ENCODE peak calls at places on chromosome 16, in seven cellular contexts. A is neural progenitor cell, M is MM.1S, R is HL-60, S is astrocyte of the spinal cord, X is WERI-Rb-1, U is choroid plexus epithelial cell. F is an unnamed sample.

GRCh38 chr16:1078579-1079021 is 6.1 kb downstream of the SSTR5 start:
- DNase-seq in A (no peak), M (no peak), R (no peak), S (peak; percentile 44), X (peak; percentile 86), U (peak; percentile 63), F (no peak)

GRCh38 chr16:50696126-50696525 is 2.7 kb downstream of the NOD2 start:
- DNase-seq in A (peak; percentile 27), M (no peak), R (no peak), S (no peak), X (no peak), U (no peak), F (no peak)

GRCh38 chr16:27318399-27319256 is 4.9 kb downstream of the IL4R start:
- DNase-seq in A (no peak), M (no peak), R (peak; percentile 95), S (peak; percentile 70), X (no peak), U (peak; percentile 94), F (peak; percentile 33)

GRCh38 chr16:71726491-71727319 is 2.2 kb upstream of the PHLPP2 start:
- DNase-seq in A (no peak), M (no peak), R (no peak), S (no peak), X (no peak), U (no peak), F (no peak)

GRCh38 chr16:23941963-23942564 is 106.3 kb downstream of the PRKCB start:
- DNase-seq in A (no peak), M (no peak), R (no peak), S (no peak), X (no peak), U (no peak), F (no peak)

GRCh38 chr16:58026139-58026704 is 668 bp downstream of the MMP15 start:
- DNase-seq in A (peak; percentile 65), M (no peak), R (no peak), S (peak; percentile 13), X (peak; percentile 38), U (peak; percentile 40), F (no peak)

GRCh38 chr16:27240948-27241531 is 27.5 kb downstream of the NSMCE1 start:
- DNase-seq in A (no peak), M (no peak), R (no peak), S (peak; percentile 50), X (no peak), U (peak; percentile 83), F (no peak)

GRCh38 chr16:86521236-86522197 is 11.2 kb downstream of the FOXF1 start:
- DNase-seq in A (no peak), M (no peak), R (no peak), S (no peak), X (no peak), U (no peak), F (no peak)

GRCh38 chr16:14018848-14019247 is 52.3 kb upstream of the MRTFB start:
- DNase-seq in A (peak; percentile 27), M (no peak), R (no peak), S (no peak), X (no peak), U (no peak), F (no peak)

GRCh38 chr16:86905302-86905701 is 327.0 kb downstream of the FOXL1 start:
- DNase-seq in A (no peak), M (no peak), R (no peak), S (no peak), X (no peak), U (no peak), F (no peak)

GRCh38 chr16:30526137-30526822 is at the start of gene ZNF768:
- DNase-seq in A (peak; percentile 87), M (no peak), R (no peak), S (peak; percentile 15), X (no peak), U (peak; percentile 30), F (no peak)

GRCh38 chr16:12215302-12216105 is 239.0 kb downstream of the SNX29 start:
- DNase-seq in A (peak; percentile 71), M (no peak), R (no peak), S (no peak), X (peak; percentile 19), U (no peak), F (no peak)
- TF ChIP-seq CTCF in A (peak; percentile 75), M (no peak), R (no peak), S (peak; percentile 39), X (peak; percentile 74), U (peak; percentile 55), F (no peak)

DNA sequence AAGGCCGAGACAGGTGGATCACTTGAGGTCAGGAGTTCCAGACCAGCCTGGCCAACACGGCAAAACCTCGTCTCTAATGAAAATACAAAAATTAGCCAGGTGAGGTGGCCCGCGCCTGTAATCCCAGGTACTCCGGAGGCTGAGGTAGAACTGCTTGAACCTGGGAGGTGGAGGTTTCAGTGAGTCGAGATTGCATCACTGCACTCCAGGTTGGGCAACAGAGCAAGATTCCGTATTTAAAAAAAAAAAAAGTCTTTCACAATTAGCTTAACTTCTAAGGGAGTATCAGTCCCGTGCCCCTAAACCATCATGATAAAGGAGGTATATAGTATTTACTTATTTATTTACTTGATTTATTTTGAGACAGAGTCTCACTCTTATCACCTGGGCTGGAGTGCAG is 3.4 kb upstream of the MEFV start:
- DNase-seq in A (no peak), M (no peak), R (no peak), S (no peak), X (no peak), U (no peak), F (no peak)
- H3K4me3 ChIP-seq in A (no peak overlapping the region), M (no peak overlapping the region), R (no peak overlapping the region), S (no peak overlapping the region), X (no peak overlapping the region), U (no peak overlapping the region), F (no peak overlapping the region)

DNA sequence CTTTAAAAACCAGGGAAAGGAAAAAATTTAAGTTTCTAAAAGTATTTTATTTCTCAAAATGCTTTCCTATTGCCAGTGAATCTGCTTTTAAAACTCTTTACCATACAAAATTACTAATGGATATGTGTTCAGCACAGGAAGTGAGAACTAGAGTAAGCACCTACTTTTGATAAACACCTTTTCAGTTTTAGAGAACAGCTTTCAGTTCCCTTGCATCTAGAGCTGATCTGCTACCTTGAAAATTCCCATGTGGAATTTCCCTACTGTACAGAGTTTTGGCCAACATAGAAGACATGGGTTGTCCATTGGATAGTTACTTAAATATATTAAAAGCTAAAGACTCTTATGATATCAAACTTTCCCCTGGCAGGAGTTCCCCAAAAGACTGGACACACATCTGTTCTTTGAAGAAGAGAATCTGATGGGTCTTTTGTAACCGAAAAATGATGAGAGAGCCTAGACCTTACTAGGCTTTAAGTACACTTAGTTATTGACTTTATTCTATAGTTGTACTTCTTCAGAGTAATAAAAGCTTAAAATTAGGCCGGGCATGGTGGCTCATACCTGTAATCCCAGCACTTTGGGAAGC is 112.1 kb upstream of the CNTNAP4 start:
- DNase-seq in A (no peak), M (no peak), R (no peak), S (no peak), X (no peak), U (no peak), F (no peak)
- TF ChIP-seq CTCF in A (no peak), M (no peak), R (no peak), S (no peak), X (no peak), U (no peak), F (no peak)

GRCh38 chr16:68088130-68088972 is 3.2 kb downstream of the NFATC3 start:
- DNase-seq in A (no peak), M (no peak), R (no peak), S (no peak), X (no peak), U (no peak), F (no peak)
- H3K4me3 ChIP-seq in A (peak overlapping the region; percentile 98), M (peak overlapping the region; percentile 71), R (no peak overlapping the region), S (no peak overlapping the region), X (no peak overlapping the region), U (no peak overlapping the region), F (peak overlapping the region; percentile 40)

DNA sequence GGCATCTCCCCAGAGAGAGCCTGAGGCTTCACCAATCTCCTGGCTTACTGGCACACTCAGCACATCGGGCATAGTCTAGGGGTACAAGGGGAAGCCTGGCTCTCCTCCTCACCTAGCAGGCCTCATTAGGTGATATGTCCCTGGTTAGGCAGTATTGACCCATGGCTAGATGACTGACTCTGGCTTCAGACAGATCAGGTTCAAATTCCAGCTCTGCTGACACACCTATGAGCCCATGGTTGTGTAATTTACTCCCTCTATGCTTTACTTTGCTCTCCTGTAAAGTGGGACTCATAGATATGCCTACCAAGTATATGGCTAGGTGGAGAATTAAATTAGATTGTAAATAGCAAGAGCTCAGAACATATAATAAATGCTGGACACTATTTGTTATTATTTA is 157.3 kb upstream of the IRX3 start:
- DNase-seq in A (no peak), M (no peak), R (no peak), S (no peak), X (no peak), U (no peak), F (no peak)
- TF ChIP-seq CTCF in A (no peak), M (no peak), R (no peak), S (no peak), X (no peak), U (no peak), F (no peak)

GRCh38 chr16:10876799-10877341 is at the start of gene CIITA:
- DNase-seq in A (no peak), M (peak; percentile 96), R (peak; percentile 96), S (peak; percentile 77), X (no peak), U (peak; percentile 60), F (peak; percentile 25)

GRCh38 chr16:10877472-10877946 is 507 bp downstream of the CIITA start:
- DNase-seq in A (no peak), M (peak; percentile 73), R (no peak), S (no peak), X (no peak), U (no peak), F (no peak)

GRCh38 chr16:10878328-10878643 is 1.3 kb downstream of the CIITA start:
- DNase-seq in A (no peak), M (no peak), R (no peak), S (no peak), X (no peak), U (no peak), F (no peak)

GRCh38 chr16:10878644-10879498 is 1.9 kb downstream of the CIITA start:
- DNase-seq in A (peak; percentile 24), M (peak; percentile 85), R (no peak), S (peak; percentile 26), X (no peak), U (peak; percentile 47), F (no peak)

GRCh38 chr16:10876305-10876704 is 697 bp upstream of the CIITA start:
- DNase-seq in A (no peak), M (no peak), R (no peak), S (no peak), X (no peak), U (no peak), F (no peak)
- H3K4me3 ChIP-seq in A (no peak overlapping the region), M (no peak overlapping the region), R (no peak overlapping the region), S (no peak overlapping the region), X (no peak overlapping the region), U (no peak overlapping the region), F (no peak overlapping the region)

F was measured in CD8-positive, alpha-beta T cell.